ENCODE peak calls at places on chromosomes 16 and 17, in six cellular contexts. One of them, this sample, is unnamed.
A peak's percentile ranks its signal among the peaks of the same experiment; 100 is the strongest.

GRCh38 chr16:79050063-79050462 is 550.5 kb downstream of the MAF start:
- DNase-seq in tibial artery: no peak
- DNase-seq in lung: no peak
- DNase-seq in IMR-90: no peak
- DNase-seq in right atrium auricular region: no peak
- DNase-seq in coronary artery: no peak
- DNase-seq in this sample: no peak

GRCh38 chr16:106623-107324 is 28.7 kb downstream of the MPG start:
- DNase-seq in tibial artery: peak; percentile 76
- DNase-seq in lung: peak; percentile 59
- DNase-seq in IMR-90: peak; percentile 84
- DNase-seq in right atrium auricular region: no peak
- DNase-seq in coronary artery: no peak
- DNase-seq in this sample: no peak

GRCh38 chr16:19118938-19119431 is 5.2 kb downstream of the ITPRIPL2 start:
- DNase-seq in tibial artery: peak; percentile 73
- DNase-seq in lung: peak; percentile 52
- DNase-seq in IMR-90: peak; percentile 95
- DNase-seq in right atrium auricular region: peak; percentile 77
- DNase-seq in coronary artery: no peak
- DNase-seq in this sample: peak; percentile 57

GRCh38 chr16:89354325-89354724 is 136.0 kb downstream of the ANKRD11 start:
- DNase-seq in tibial artery: no peak
- DNase-seq in lung: no peak
- DNase-seq in IMR-90: no peak
- DNase-seq in right atrium auricular region: no peak
- DNase-seq in coronary artery: no peak
- DNase-seq in this sample: no peak

GRCh38 chr17:49031965-49032928 is 35.1 kb downstream of the IGF2BP1 start:
- DNase-seq in tibial artery: no peak
- DNase-seq in lung: peak; percentile 52
- DNase-seq in IMR-90: peak; percentile 81
- DNase-seq in right atrium auricular region: no peak
- DNase-seq in coronary artery: no peak
- DNase-seq in this sample: peak; percentile 27

GRCh38 chr16:67760206-67760605 is 41.1 kb upstream of the GFOD2 start:
- DNase-seq in tibial artery: no peak
- DNase-seq in lung: no peak
- DNase-seq in IMR-90: no peak
- DNase-seq in right atrium auricular region: no peak
- DNase-seq in coronary artery: no peak
- DNase-seq in this sample: no peak

GRCh38 chr17:80773243-80773991 is 218.2 kb upstream of the CHMP6 start:
- DNase-seq in tibial artery: peak; percentile 93
- DNase-seq in lung: no peak
- DNase-seq in IMR-90: peak; percentile 80
- DNase-seq in right atrium auricular region: no peak
- DNase-seq in coronary artery: no peak
- DNase-seq in this sample: no peak

GRCh38 chr17:38584350-38584925 is 21.3 kb downstream of the SRCIN1 start:
- DNase-seq in tibial artery: peak; percentile 74
- DNase-seq in lung: peak; percentile 55
- DNase-seq in IMR-90: peak; percentile 33
- DNase-seq in right atrium auricular region: peak; percentile 60
- DNase-seq in coronary artery: no peak
- DNase-seq in this sample: peak; percentile 34

GRCh38 chr17:2028234-2028614 is 1.7 kb upstream of the DPH1 start:
- DNase-seq in tibial artery: no peak
- DNase-seq in lung: no peak
- DNase-seq in IMR-90: no peak
- DNase-seq in right atrium auricular region: no peak
- DNase-seq in coronary artery: no peak
- DNase-seq in this sample: no peak

GRCh38 chr17:65058615-65059014 is 2.1 kb upstream of the GNA13 start:
- DNase-seq in tibial artery: no peak
- DNase-seq in lung: no peak
- DNase-seq in IMR-90: no peak
- DNase-seq in right atrium auricular region: no peak
- DNase-seq in coronary artery: no peak
- DNase-seq in this sample: no peak

GRCh38 chr16:16150117-16150877 is 73.0 kb downstream of the ABCC6 start:
- DNase-seq in tibial artery: peak; percentile 92
- DNase-seq in lung: no peak
- DNase-seq in IMR-90: peak; percentile 76
- DNase-seq in right atrium auricular region: peak; percentile 69
- DNase-seq in coronary artery: peak; percentile 78
- DNase-seq in this sample: no peak

GRCh38 chr16:57941016-57941656 is 29.8 kb downstream of the CNGB1 start:
- DNase-seq in tibial artery: no peak
- DNase-seq in lung: peak; percentile 58
- DNase-seq in IMR-90: no peak
- DNase-seq in right atrium auricular region: no peak
- DNase-seq in coronary artery: no peak
- DNase-seq in this sample: no peak

GRCh38 chr17:41651625-41652460 is 27.5 kb upstream of the KRT17 start:
- DNase-seq in tibial artery: peak; percentile 81
- DNase-seq in lung: peak; percentile 84
- DNase-seq in IMR-90: no peak
- DNase-seq in right atrium auricular region: no peak
- DNase-seq in coronary artery: no peak
- DNase-seq in this sample: no peak

GRCh38 chr17:34527908-34528470 is 51.4 kb upstream of the TMEM132E start:
- DNase-seq in tibial artery: no peak
- DNase-seq in lung: no peak
- DNase-seq in IMR-90: no peak
- DNase-seq in right atrium auricular region: no peak
- DNase-seq in coronary artery: no peak
- DNase-seq in this sample: no peak

GRCh38 chr17:29619251-29619650 is 3.5 kb downstream of the CORO6 start:
- DNase-seq in tibial artery: peak; percentile 80
- DNase-seq in lung: no peak
- DNase-seq in IMR-90: peak; percentile 36
- DNase-seq in right atrium auricular region: no peak
- DNase-seq in coronary artery: no peak
- DNase-seq in this sample: no peak

GRCh38 chr16:5738586-5738985 is 641.0 kb upstream of the EEF2KMT start:
- DNase-seq in tibial artery: no peak
- DNase-seq in lung: no peak
- DNase-seq in IMR-90: no peak
- DNase-seq in right atrium auricular region: no peak
- DNase-seq in coronary artery: no peak
- DNase-seq in this sample: no peak

GRCh38 chr16:69495821-69496220 is 69.9 kb upstream of the NFAT5 start:
- DNase-seq in tibial artery: no peak
- DNase-seq in lung: no peak
- DNase-seq in IMR-90: no peak
- DNase-seq in right atrium auricular region: no peak
- DNase-seq in coronary artery: no peak
- DNase-seq in this sample: no peak

GRCh38 chr17:14048169-14048568 is 21.1 kb upstream of the COX10 start:
- DNase-seq in tibial artery: no peak
- DNase-seq in lung: no peak
- DNase-seq in IMR-90: no peak
- DNase-seq in right atrium auricular region: no peak
- DNase-seq in coronary artery: no peak
- DNase-seq in this sample: no peak

GRCh38 chr17:8124350-8125195 is 667 bp upstream of the HES7 start:
- DNase-seq in tibial artery: no peak
- DNase-seq in lung: no peak
- DNase-seq in IMR-90: peak; percentile 36
- DNase-seq in right atrium auricular region: no peak
- DNase-seq in coronary artery: no peak
- DNase-seq in this sample: peak; percentile 10

GRCh38 chr17:56231693-56232092 is 78.4 kb downstream of the ANKFN1 start:
- DNase-seq in tibial artery: no peak
- DNase-seq in lung: no peak
- DNase-seq in IMR-90: no peak
- DNase-seq in right atrium auricular region: no peak
- DNase-seq in coronary artery: no peak
- DNase-seq in this sample: no peak

GRCh38 chr17:57869599-57870282 is 19.9 kb upstream of the MRPS23 start:
- DNase-seq in tibial artery: no peak
- DNase-seq in lung: no peak
- DNase-seq in IMR-90: peak; percentile 97
- DNase-seq in right atrium auricular region: no peak
- DNase-seq in coronary artery: no peak
- DNase-seq in this sample: no peak

GRCh38 chr17:46099865-46100264 is 93.4 kb downstream of the KANSL1 start:
- DNase-seq in tibial artery: no peak
- DNase-seq in lung: no peak
- DNase-seq in IMR-90: no peak
- DNase-seq in right atrium auricular region: no peak
- DNase-seq in coronary artery: no peak
- DNase-seq in this sample: no peak

GRCh38 chr16:23670137-23670776 is 8.4 kb upstream of the PLK1 start:
- DNase-seq in tibial artery: no peak
- DNase-seq in lung: no peak
- DNase-seq in IMR-90: peak; percentile 95
- DNase-seq in right atrium auricular region: no peak
- DNase-seq in coronary artery: no peak
- DNase-seq in this sample: no peak

GRCh38 chr16:17470002-17470870 is 524 bp downstream of the XYLT1 start:
- DNase-seq in tibial artery: peak; percentile 72
- DNase-seq in lung: no peak
- DNase-seq in IMR-90: no peak
- DNase-seq in right atrium auricular region: peak; percentile 60
- DNase-seq in coronary artery: peak; percentile 80
- DNase-seq in this sample: no peak

GRCh38 chr17:40560592-40561293 is 4.5 kb downstream of the CCR7 start:
- DNase-seq in tibial artery: no peak
- DNase-seq in lung: no peak
- DNase-seq in IMR-90: peak; percentile 57
- DNase-seq in right atrium auricular region: no peak
- DNase-seq in coronary artery: peak; percentile 73
- DNase-seq in this sample: no peak
- H3K4me3 ChIP-seq in tibial artery: no peak overlapping the region
- H3K4me3 ChIP-seq in lung: no peak overlapping the region
- H3K4me3 ChIP-seq in IMR-90: no peak overlapping the region
- H3K4me3 ChIP-seq in right atrium auricular region: peak overlapping the region; percentile 24
- H3K4me3 ChIP-seq in coronary artery: peak overlapping the region; percentile 59
- H3K4me3 ChIP-seq in this sample: peak overlapping the region; percentile 30

DNA sequence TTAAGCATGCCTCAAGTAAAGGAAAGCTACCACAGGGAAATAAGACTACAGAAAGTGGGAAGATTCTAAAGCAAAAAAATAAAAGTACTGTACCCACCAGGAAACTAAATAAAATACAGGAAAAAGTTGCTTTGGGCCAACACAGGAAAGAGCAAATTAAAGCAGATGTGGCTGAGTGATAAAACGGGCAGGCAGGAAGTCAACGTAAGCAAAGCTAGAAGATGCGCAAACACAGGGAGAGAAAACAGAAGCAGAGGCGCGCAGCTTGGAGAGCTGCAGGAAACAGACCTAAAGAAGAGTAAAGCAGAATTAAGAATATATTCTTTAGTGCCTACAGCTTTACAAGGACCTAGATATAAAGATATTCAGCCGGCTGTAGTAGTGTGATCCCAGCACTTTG is 21.7 kb downstream of the USP36 start:
- DNase-seq in tibial artery: no peak
- DNase-seq in lung: no peak
- DNase-seq in IMR-90: no peak
- DNase-seq in right atrium auricular region: no peak
- DNase-seq in coronary artery: no peak
- DNase-seq in this sample: no peak
- H3K27ac ChIP-seq in tibial artery: no peak overlapping the region
- H3K27ac ChIP-seq in lung: no peak overlapping the region
- H3K27ac ChIP-seq in IMR-90: no peak overlapping the region
- H3K27ac ChIP-seq in right atrium auricular region: peak overlapping the region; percentile 58
- H3K27ac ChIP-seq in coronary artery: peak overlapping the region; percentile 10
- H3K27ac ChIP-seq in this sample: peak overlapping the region; percentile 55

GRCh38 chr17:12927541-12928425 is 90.0 kb downstream of the ELAC2 start:
- DNase-seq in tibial artery: no peak
- DNase-seq in lung: no peak
- DNase-seq in IMR-90: no peak
- DNase-seq in right atrium auricular region: no peak
- DNase-seq in coronary artery: no peak
- DNase-seq in this sample: no peak

GRCh38 chr17:12924614-12925013 is 93.2 kb downstream of the ELAC2 start:
- DNase-seq in tibial artery: no peak
- DNase-seq in lung: no peak
- DNase-seq in IMR-90: no peak
- DNase-seq in right atrium auricular region: no peak
- DNase-seq in coronary artery: no peak
- DNase-seq in this sample: no peak

GRCh38 chr17:12927001-12927400 is 90.8 kb downstream of the ELAC2 start:
- DNase-seq in tibial artery: no peak
- DNase-seq in lung: no peak
- DNase-seq in IMR-90: no peak
- DNase-seq in right atrium auricular region: no peak
- DNase-seq in coronary artery: no peak
- DNase-seq in this sample: no peak

DNA sequence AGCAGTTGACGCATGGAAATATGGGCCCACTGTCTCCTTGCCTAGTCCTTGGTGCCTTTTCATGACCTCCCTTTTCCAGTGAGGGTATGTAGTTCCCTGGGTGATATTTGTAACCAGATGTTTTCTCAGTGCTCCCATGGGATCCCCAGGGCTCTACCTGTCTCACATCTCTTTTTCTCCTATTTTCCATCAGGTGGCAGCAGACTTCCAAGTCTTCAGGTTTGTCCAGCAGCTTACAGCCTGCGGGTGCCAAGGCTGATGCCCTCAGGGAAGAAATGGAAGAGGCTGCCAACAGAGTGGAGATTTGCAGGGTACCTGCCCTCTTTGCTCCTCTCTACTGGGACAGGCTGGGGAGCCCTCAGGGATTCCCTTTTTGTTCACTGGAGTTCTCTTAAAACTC is 89.1 kb downstream of the ELAC2 start:
- DNase-seq in tibial artery: no peak
- DNase-seq in lung: no peak
- DNase-seq in IMR-90: no peak
- DNase-seq in right atrium auricular region: no peak
- DNase-seq in coronary artery: no peak
- DNase-seq in this sample: no peak
- TF ChIP-seq CTCF in tibial artery: no peak
- TF ChIP-seq CTCF in lung: no peak
- TF ChIP-seq CTCF in IMR-90: no peak
- TF ChIP-seq CTCF in right atrium auricular region: peak; percentile 34
- TF ChIP-seq CTCF in coronary artery: no peak
- TF ChIP-seq CTCF in this sample: no peak

GRCh38 chr16:46826618-46827017 is 4.4 kb downstream of the C16orf87 start:
- DNase-seq in tibial artery: no peak
- DNase-seq in lung: no peak
- DNase-seq in IMR-90: peak; percentile 85
- DNase-seq in right atrium auricular region: no peak
- DNase-seq in coronary artery: no peak
- DNase-seq in this sample: no peak

GRCh38 chr16:46817961-46818360 is 13.0 kb downstream of the C16orf87 start:
- DNase-seq in tibial artery: no peak
- DNase-seq in lung: no peak
- DNase-seq in IMR-90: peak; percentile 52
- DNase-seq in right atrium auricular region: no peak
- DNase-seq in coronary artery: no peak
- DNase-seq in this sample: no peak

GRCh38 chr16:46822270-46822669 is 8.7 kb downstream of the C16orf87 start:
- DNase-seq in tibial artery: no peak
- DNase-seq in lung: no peak
- DNase-seq in IMR-90: peak; percentile 91
- DNase-seq in right atrium auricular region: no peak
- DNase-seq in coronary artery: no peak
- DNase-seq in this sample: no peak
- H3K4me3 ChIP-seq in tibial artery: no peak overlapping the region
- H3K4me3 ChIP-seq in lung: no peak overlapping the region
- H3K4me3 ChIP-seq in IMR-90: no peak overlapping the region
- H3K4me3 ChIP-seq in right atrium auricular region: no peak overlapping the region
- H3K4me3 ChIP-seq in coronary artery: no peak overlapping the region
- H3K4me3 ChIP-seq in this sample: no peak overlapping the region

GRCh38 chr16:30478766-30479478 is 6.4 kb downstream of the ITGAL start:
- DNase-seq in tibial artery: no peak
- DNase-seq in lung: no peak
- DNase-seq in IMR-90: no peak
- DNase-seq in right atrium auricular region: no peak
- DNase-seq in coronary artery: no peak
- DNase-seq in this sample: no peak
- H3K27ac ChIP-seq in tibial artery: no peak overlapping the region
- H3K27ac ChIP-seq in lung: no peak overlapping the region
- H3K27ac ChIP-seq in IMR-90: no peak overlapping the region
- H3K27ac ChIP-seq in right atrium auricular region: no peak overlapping the region
- H3K27ac ChIP-seq in coronary artery: no peak overlapping the region
- H3K27ac ChIP-seq in this sample: no peak overlapping the region

This sample was measured in tibial nerve.